ENCODE peak calls at places on chromosomes 1 and 21, in ten cellular contexts. I is lung; S is GM23338; G is CD8-positive, alpha-beta T cell; E is Right ventricle myocardium inferior; B is left cardiac atrium; M is left lung; L is activated naive CD8-positive, alpha-beta T cell treated with anti-CD3 and anti-CD28 coated beads, Interleukin-2, amount 10 ng/mL, durations not matched to agents 7 days and 5 days; O is activated CD8-positive, alpha-beta memory T cell treated with anti-CD3 and anti-CD28 coated beads, Interleukin-2, amount 10 ng/mL, durations not matched to agents 7 days and 5 days; Z is naive thymus-derived CD8-positive, alpha-beta T cell. F is an unnamed sample.

GRCh38 chr1:171788696-171789095 is 7.2 kb downstream of the METTL13 start:
- ATAC-seq in I (no peak), S (no peak), G (no peak), E (peak), B (peak), M (peak), L (no peak), O (no peak), Z (no peak), F (no peak)

GRCh38 chr1:26907071-26907922 is 6.5 kb downstream of the NR0B2 start:
- ATAC-seq in I (peak), S (no peak), G (no peak), E (no peak), B (peak), M (peak), L (no peak), O (no peak), Z (no peak), F (no peak)

GRCh38 chr1:222046684-222047083 is 304.8 kb upstream of the DUSP10 start:
- ATAC-seq in I (no peak), S (no peak), G (no peak), E (no peak), B (no peak), M (no peak), L (no peak), O (no peak), Z (no peak), F (no peak)

GRCh38 chr1:186839077-186839400 is 10.3 kb downstream of the PLA2G4A start:
- ATAC-seq in I (no peak), S (no peak), G (no peak), E (no peak), B (no peak), M (no peak), L (no peak), O (no peak), Z (no peak), F (no peak)

GRCh38 chr1:248816042-248816851 is 9.5 kb downstream of the SH3BP5L start:
- ATAC-seq in I (no peak), S (no peak), G (no peak), E (no peak), B (no peak), M (no peak), L (no peak), O (no peak), Z (no peak), F (no peak)

GRCh38 chr21:41506005-41506404 is 2.0 kb downstream of the TMPRSS2 start:
- ATAC-seq in I (no peak), S (no peak), G (no peak), E (no peak), B (no peak), M (no peak), L (no peak), O (no peak), Z (no peak), F (no peak)

GRCh38 chr1:28503117-28503516 is 2.7 kb upstream of the RCC1 start:
- ATAC-seq in I (no peak), S (no peak), G (no peak), E (no peak), B (no peak), M (no peak), L (no peak), O (no peak), Z (no peak), F (no peak)

GRCh38 chr1:223364685-223365382 is 858 bp upstream of the SUSD4 start:
- ATAC-seq in I (no peak), S (peak), G (no peak), E (peak), B (peak), M (peak), L (no peak), O (no peak), Z (peak), F (peak)

GRCh38 chr1:237115035-237115434 is 73.1 kb downstream of the RYR2 start:
- ATAC-seq in I (no peak), S (peak), G (no peak), E (peak), B (peak), M (no peak), L (no peak), O (no peak), Z (no peak), F (no peak)

GRCh38 chr1:37763791-37764741 is 854 bp downstream of the EPHA10 start:
- ATAC-seq in I (no peak), S (peak), G (no peak), E (no peak), B (peak), M (peak), L (peak), O (peak), Z (no peak), F (no peak)

GRCh38 chr21:45592208-45592619 is 50.0 kb upstream of the SLC19A1 start:
- ATAC-seq in I (no peak), S (no peak), G (peak), E (no peak), B (peak), M (peak), L (peak), O (peak), Z (peak), F (peak)

GRCh38 chr21:38126677-38127271 is 130.0 kb upstream of the KCNJ15 start:
- ATAC-seq in I (peak), S (peak), G (no peak), E (peak), B (peak), M (peak), L (peak), O (peak), Z (peak), F (peak)

GRCh38 chr1:84479998-84480397 is 932 bp downstream of the RPF1 start:
- ATAC-seq in I (no peak), S (no peak), G (no peak), E (no peak), B (no peak), M (peak), L (no peak), O (no peak), Z (no peak), F (no peak)

GRCh38 chr1:111151838-111152237 is 11.8 kb downstream of the CEPT1 start:
- ATAC-seq in I (no peak), S (no peak), G (no peak), E (no peak), B (no peak), M (no peak), L (no peak), O (no peak), Z (no peak), F (no peak)

GRCh38 chr1:91889717-91890459 is 3.9 kb upstream of the TGFBR3 start:
- ATAC-seq in I (no peak), S (no peak), G (no peak), E (no peak), B (no peak), M (no peak), L (no peak), O (no peak), Z (no peak), F (no peak)

GRCh38 chr1:116962976-116963639 is 38.5 kb upstream of the CD101 start:
- ATAC-seq in I (no peak), S (no peak), G (no peak), E (peak), B (peak), M (peak), L (peak), O (no peak), Z (peak), F (no peak)